ENCODE peak calls at places on chromosome 7, in nine cellular contexts. H is cardiac fibroblast, D is AG10803, B is epithelial cell of esophagus, E is cardiac muscle cell, P is retinal pigment epithelial cell, G is AG09319, A is A549, O is tibial artery. M is an unnamed sample.

GRCh38 chr7:31603076-31603475 is 83.9 kb upstream of the PPP1R17 start:
- DNase-seq in O (no peak), P (no peak), G (no peak), E (no peak), B (peak; percentile 33), H (no peak), A (no peak), D (peak; percentile 11), M (no peak)

GRCh38 chr7:303425-303824 is 13.5 kb downstream of the FOXL3 start:
- DNase-seq in P (no peak), D (no peak), B (no peak), G (no peak), O (peak; percentile 45), H (no peak), A (no peak), E (no peak), M (no peak)

GRCh38 chr7:1927942-1928341 is 257.9 kb downstream of the ELFN1 start:
- DNase-seq in P (no peak), B (no peak), A (no peak), O (no peak), D (no peak), E (no peak), G (no peak), H (no peak), M (no peak)

GRCh38 chr7:121276276-121276675 is 52.5 kb upstream of the WNT16 start:
- DNase-seq in G (no peak), D (no peak), P (no peak), B (no peak), O (no peak), H (no peak), A (no peak), E (no peak), M (no peak)

GRCh38 chr7:22572937-22573336 is 72.9 kb upstream of the STEAP1B start:
- DNase-seq in P (peak; percentile 87), D (peak; percentile 98), O (no peak), E (no peak), H (no peak), A (no peak), B (peak; percentile 98), G (peak; percentile 88), M (no peak)

GRCh38 chr7:121003986-121004685 is 15.6 kb downstream of the CPED1 start:
- DNase-seq in E (no peak), H (no peak), A (no peak), O (no peak), G (no peak), P (no peak), D (no peak), B (no peak), M (no peak)

GRCh38 chr7:4196121-4196819 is 485.8 kb upstream of the FOXK1 start:
- DNase-seq in G (no peak), P (no peak), A (no peak), B (no peak), O (no peak), E (no peak), D (no peak), H (no peak), M (no peak)

GRCh38 chr7:94295805-94296204 is 98.9 kb upstream of the COL1A2 start:
- DNase-seq in E (peak; percentile 38), A (peak; percentile 18), P (no peak), D (peak; percentile 91), H (peak; percentile 93), B (peak; percentile 46), O (no peak), G (no peak), M (no peak)

GRCh38 chr7:124459101-124460052 is 306.2 kb downstream of the GPR37 start:
- DNase-seq in H (peak; percentile 4), P (peak; percentile 18), D (peak; percentile 91), O (no peak), A (no peak), G (no peak), E (no peak), B (peak; percentile 14), M (peak; percentile 39)

GRCh38 chr7:3573151-3573550 is 272.1 kb downstream of the SDK1 start:
- DNase-seq in H (no peak), B (no peak), D (no peak), O (no peak), A (no peak), E (no peak), P (no peak), G (no peak), M (no peak)

GRCh38 chr7:157890921-157891401 is 554.2 kb downstream of the DNAJB6 start:
- DNase-seq in P (no peak), E (no peak), B (no peak), A (no peak), H (no peak), D (no peak), O (peak; percentile 58), G (no peak), M (no peak)

GRCh38 chr7:137985253-137985896 is 16.5 kb downstream of the CREB3L2 start:
- DNase-seq in D (no peak), E (peak; percentile 41), G (no peak), P (no peak), B (no peak), O (no peak), A (no peak), H (no peak), M (no peak)

GRCh38 chr7:47269466-47269836 is 312.5 kb downstream of the TNS3 start:
- DNase-seq in G (no peak), A (no peak), P (no peak), E (no peak), O (no peak), B (no peak), D (no peak), H (no peak), M (no peak)

DNA sequence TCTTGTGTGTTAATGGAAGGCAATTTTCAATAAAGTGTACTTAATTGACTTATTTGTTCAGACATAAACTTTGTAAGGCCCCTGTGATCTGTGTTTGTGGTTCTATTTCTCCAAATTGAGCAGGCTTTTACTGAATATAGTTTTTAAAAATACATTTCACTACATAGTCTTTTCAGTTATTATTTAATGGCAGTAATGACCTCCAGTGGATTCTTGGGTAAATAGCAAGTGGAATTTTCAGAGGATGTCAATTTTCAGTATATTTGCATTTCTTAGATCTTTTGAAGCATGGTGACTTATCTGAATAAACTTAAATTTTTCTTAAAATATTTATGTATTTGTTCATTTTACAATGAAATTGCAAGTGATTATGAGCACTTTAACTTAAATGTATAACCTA is 203.1 kb upstream of the PCLO start:
- DNase-seq in O (no peak), D (no peak), G (no peak), H (peak; percentile 5), B (peak; percentile 5), A (no peak), E (no peak), P (no peak), M (no peak)
- TF ChIP-seq CTCF in O (no peak), D (peak; percentile 32), G (peak; percentile 6), H (no peak), B (peak; percentile 10), A (no peak), E (peak; percentile 30), P (peak; percentile 41), M (no peak)

DNA sequence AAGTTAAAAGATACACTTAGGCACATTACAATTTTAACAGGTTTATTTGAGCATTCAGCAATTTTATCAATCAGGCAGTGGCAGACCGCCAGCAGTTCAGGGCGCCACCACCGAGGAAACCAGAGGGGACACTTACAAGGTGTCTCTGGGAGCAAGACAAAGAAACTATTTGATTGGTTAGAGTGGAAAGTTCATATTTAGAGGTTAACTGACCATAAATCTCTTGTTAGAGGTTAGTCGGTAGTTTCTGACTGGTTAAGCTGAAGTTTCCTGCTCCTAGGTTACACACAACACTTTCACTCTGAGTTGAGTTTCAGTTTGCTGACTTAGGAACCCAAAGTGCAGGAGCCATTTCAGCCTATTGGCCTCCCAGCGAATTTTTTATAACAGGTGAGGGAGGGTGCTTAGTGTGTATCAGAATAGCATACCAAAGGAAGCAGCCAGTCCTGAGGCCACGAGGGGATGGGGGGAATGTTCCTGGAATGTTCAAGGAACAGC is 10.8 kb upstream of the PVRIG start:
- DNase-seq in H (no peak), P (no peak), O (no peak), G (no peak), E (no peak), B (no peak), D (no peak), A (no peak), M (no peak)
- TF ChIP-seq CTCF in H (no peak), P (no peak), O (no peak), G (no peak), E (no peak), B (no peak), D (no peak), A (no peak), M (no peak)

DNA sequence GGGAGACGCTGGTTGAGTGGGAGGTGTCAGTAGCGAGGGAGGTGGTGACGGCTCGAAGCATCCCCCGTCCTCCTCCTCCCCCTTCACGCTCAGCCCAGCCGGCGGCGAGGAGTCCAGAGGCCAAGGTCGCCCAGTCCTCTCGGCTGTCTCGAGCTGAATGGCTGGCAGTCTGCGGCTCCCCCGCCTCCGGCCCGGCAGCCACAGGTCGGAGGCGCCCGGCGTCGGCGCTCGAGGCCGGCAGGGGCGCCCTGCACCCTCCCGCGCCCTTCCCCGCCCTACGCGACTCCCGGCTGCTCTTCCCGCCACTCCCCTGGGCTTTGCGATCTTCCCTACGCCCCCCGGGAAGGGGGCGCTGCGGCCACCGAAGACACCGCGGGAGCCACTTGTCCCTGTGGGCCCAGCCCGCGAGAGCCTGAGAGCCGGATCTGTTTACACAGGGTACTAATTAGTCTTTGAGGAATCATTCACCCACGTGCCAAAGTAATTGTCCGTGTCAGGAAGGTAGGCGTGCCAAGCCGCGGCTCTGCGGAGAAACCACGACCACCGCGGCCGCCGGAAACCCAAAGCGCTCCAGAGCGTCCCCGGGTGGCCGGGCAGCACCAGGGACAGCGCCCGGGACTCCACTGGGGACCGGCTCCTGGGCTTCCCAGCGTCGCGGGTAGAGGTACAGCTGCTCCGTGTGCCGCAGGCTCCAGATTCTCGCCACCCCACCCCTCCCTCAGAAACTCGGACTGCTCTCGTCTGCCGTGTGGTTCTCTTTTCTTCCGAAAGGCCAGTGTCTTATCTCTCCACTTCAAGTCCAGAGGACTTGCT is at the start of gene NXPH1:
- DNase-seq in D (no peak), E (peak; percentile 88), A (peak; percentile 20), G (no peak), O (no peak), P (no peak), H (no peak), B (peak; percentile 8), M (peak; percentile 80)
- TF ChIP-seq CTCF in D (no peak), E (no peak), A (no peak), G (no peak), O (no peak), P (no peak), H (no peak), B (no peak), M (no peak)

GRCh38 chr7:43584200-43584586 is 1.3 kb downstream of the STK17A start:
- DNase-seq in E (peak; percentile 9), A (no peak), O (no peak), P (no peak), B (peak; percentile 87), D (peak; percentile 88), H (peak; percentile 77), G (peak; percentile 52), M (no peak)

GRCh38 chr7:43585521-43585920 is 2.6 kb downstream of the STK17A start:
- DNase-seq in G (peak; percentile 50), D (peak; percentile 81), H (peak; percentile 84), B (peak; percentile 88), P (no peak), A (no peak), E (no peak), O (no peak), M (no peak)

GRCh38 chr7:43582503-43583423 is at the start of gene STK17A:
- DNase-seq in H (peak; percentile 95), D (peak; percentile 87), E (peak; percentile 95), P (peak; percentile 58), G (peak; percentile 81), O (peak; percentile 95), B (peak; percentile 95), A (peak; percentile 75), M (peak; percentile 94)

GRCh38 chr7:43586251-43586900 is 3.5 kb downstream of the STK17A start:
- DNase-seq in H (peak; percentile 32), A (no peak), O (no peak), B (peak; percentile 87), G (no peak), E (no peak), P (no peak), D (peak; percentile 51), M (no peak)

GRCh38 chr7:43583424-43584199 is 704 bp downstream of the STK17A start:
- DNase-seq in O (peak; percentile 84), G (no peak), B (peak; percentile 56), D (peak; percentile 58), P (no peak), A (no peak), H (peak; percentile 58), E (peak; percentile 81), M (peak; percentile 78)
- TF ChIP-seq CTCF in O (peak; percentile 22), G (no peak), B (peak; percentile 5), D (peak; percentile 16), P (peak; percentile 28), A (no peak), H (no peak), E (peak; percentile 26), M (no peak)